ENCODE peak calls at places on chromosomes 3 and 15, in eight cellular contexts. G is mesendoderm; N is ovary; K is A549; X is neuronal stem cell; I is CD4-positive, alpha-beta memory T cell; Z is upper lobe of right lung; P is GM06990. V is an unnamed sample.

GRCh38 chr3:184811034-184811433 is 932 bp upstream of the VPS8 start:
- DNase-seq in I (no peak), K (no peak), N (no peak), P (no peak), G (no peak), X (no peak), Z (no peak), V (no peak)

GRCh38 chr3:189862385-189863023 is 231.3 kb downstream of the TP63 start:
- DNase-seq in X (no peak), P (no peak), K (no peak), N (no peak), G (no peak), I (no peak), Z (no peak), V (no peak)

GRCh38 chr3:120092444-120092843 is 1.8 kb downstream of the GSK3B start:
- DNase-seq in Z (no peak), P (no peak), I (no peak), K (no peak), N (no peak), X (no peak), G (no peak), V (no peak)

GRCh38 chr3:42180901-42181300 is 85.1 kb downstream of the CCK start:
- DNase-seq in K (no peak), X (no peak), I (no peak), P (no peak), G (no peak), Z (no peak), N (no peak), V (no peak)

GRCh38 chr15:90261811-90262210 is 3.7 kb upstream of the NGRN start:
- DNase-seq in Z (no peak), G (no peak), K (no peak), X (no peak), P (no peak), I (no peak), N (peak), V (no peak)

GRCh38 chr3:52324676-52325075 is 8.6 kb downstream of the DNAH1 start:
- DNase-seq in G (no peak), I (no peak), X (no peak), K (no peak), N (no peak), Z (no peak), P (no peak), V (no peak)

GRCh38 chr15:98650871-98651481 is 2.6 kb downstream of the IGF1R start:
- DNase-seq in P (no peak), N (peak), X (no peak), Z (no peak), G (peak), K (peak), I (no peak), V (no peak)

GRCh38 chr3:55790596-55791350 is 303.7 kb upstream of the WNT5A start:
- DNase-seq in G (no peak), K (no peak), X (no peak), Z (no peak), I (no peak), P (no peak), N (no peak), V (no peak)

GRCh38 chr3:153752405-153753027 is 368.7 kb upstream of the ARHGEF26 start:
- DNase-seq in P (no peak), Z (no peak), I (no peak), X (no peak), G (no peak), K (no peak), N (no peak), V (no peak)

GRCh38 chr3:13285007-13285567 is 135.0 kb downstream of the NUP210 start:
- DNase-seq in N (no peak), G (no peak), P (no peak), X (no peak), I (no peak), K (no peak), Z (peak), V (peak)

GRCh38 chr3:195069501-195070251 is 201.3 kb downstream of the XXYLT1 start:
- DNase-seq in P (no peak), G (no peak), Z (peak), N (no peak), I (no peak), X (no peak), K (no peak), V (peak)

GRCh38 chr3:167380004-167380689 is at the start of gene ZBBX:
- DNase-seq in P (peak), X (peak), I (peak), N (peak), G (peak), Z (peak), K (peak), V (peak)
- H3K4me3 ChIP-seq in P (peak), X (peak), I (no peak), N (no peak), G (peak), Z (peak), K (peak), V (peak)

GRCh38 chr15:95409924-95410323 is 920.6 kb upstream of the NR2F2 start:
- DNase-seq in I (no peak), X (no peak), N (no peak), P (no peak), Z (no peak), G (no peak), K (no peak), V (no peak)
- H3K4me3 ChIP-seq in I (no peak), X (no peak), N (no peak), P (no peak), Z (no peak), G (no peak), K (no peak), V (no peak)

GRCh38 chr15:45112592-45113379 is 1.2 kb downstream of the DUOX2 start:
- DNase-seq in X (no peak), I (no peak), Z (peak), G (no peak), K (no peak), N (no peak), P (no peak), V (no peak)

GRCh38 chr15:45112143-45112591 is 1.8 kb downstream of the DUOX2 start:
- DNase-seq in Z (no peak), P (no peak), I (no peak), X (no peak), N (no peak), K (no peak), G (no peak), V (no peak)

GRCh38 chr15:45114751-45115085 is 592 bp downstream of the DUOXA2 start:
- DNase-seq in K (no peak), X (no peak), N (no peak), G (no peak), Z (peak), I (no peak), P (no peak), V (no peak)

GRCh38 chr15:45114076-45114750 is at the start of the genes DUOX2 and DUOXA2:
- DNase-seq in P (no peak), X (no peak), I (no peak), Z (peak), N (no peak), G (no peak), K (no peak), V (no peak)

GRCh38 chr15:45113380-45113990 is 487 bp downstream of the DUOX2 start:
- DNase-seq in G (no peak), N (no peak), I (no peak), K (no peak), Z (peak), X (no peak), P (no peak), V (no peak)
- H3K4me3 ChIP-seq in G (no peak), N (no peak), I (no peak), K (peak), Z (no peak), X (no peak), P (no peak), V (no peak)

GRCh38 chr3:11379824-11380281 is 107.7 kb downstream of the ATG7 start:
- DNase-seq in G (no peak), N (no peak), X (no peak), P (no peak), Z (no peak), K (no peak), I (no peak), V (no peak)
- H3K4me3 ChIP-seq in G (no peak), N (no peak), X (no peak), P (no peak), Z (peak), K (no peak), I (no peak), V (peak)

GRCh38 chr15:51093488-51093864 is 1.2 kb downstream of the TNFAIP8L3 start:
- DNase-seq in P (no peak), G (no peak), N (peak), I (no peak), K (no peak), Z (no peak), X (no peak), V (no peak)
- H3K4me3 ChIP-seq in P (peak), G (no peak), N (peak), I (no peak), K (no peak), Z (peak), X (no peak), V (peak)